ENCODE peak calls at places on chromosomes 13 and 19, in seven cellular contexts. One of them, this sample, is unnamed.

GRCh38 chr13:96940961-96941360 is 53.3 kb downstream of the OXGR1 start:
- DNase-seq in stimulated activated CD8-positive, alpha-beta memory T cell treated with anti-CD3 and anti-CD28 coated beads, Interleukin-15, amount 100 ng/mL, for 1 hour: no peak
- DNase-seq in Right ventricle myocardium superior: no peak
- DNase-seq in progenitor cell of endocrine pancreas: no peak
- DNase-seq in NCI-H1417: no peak
- DNase-seq in tibial nerve: no peak
- DNase-seq in activated T-cell treated with anti-CD3 and anti-CD28 coated beads for 4 hours: no peak
- DNase-seq in this sample: peak

GRCh38 chr13:85654227-85654626 is 145.0 kb downstream of the SLITRK6 start:
- DNase-seq in stimulated activated CD8-positive, alpha-beta memory T cell treated with anti-CD3 and anti-CD28 coated beads, Interleukin-15, amount 100 ng/mL, for 1 hour: no peak
- DNase-seq in tibial nerve: no peak
- DNase-seq in Right ventricle myocardium superior: no peak
- DNase-seq in activated T-cell treated with anti-CD3 and anti-CD28 coated beads for 4 hours: no peak
- DNase-seq in NCI-H1417: no peak
- DNase-seq in progenitor cell of endocrine pancreas: no peak
- DNase-seq in this sample: no peak

GRCh38 chr19:58037927-58038687 is 4.3 kb downstream of the ZSCAN1 start:
- DNase-seq in activated T-cell treated with anti-CD3 and anti-CD28 coated beads for 4 hours: no peak
- DNase-seq in Right ventricle myocardium superior: no peak
- DNase-seq in tibial nerve: no peak
- DNase-seq in progenitor cell of endocrine pancreas: no peak
- DNase-seq in stimulated activated CD8-positive, alpha-beta memory T cell treated with anti-CD3 and anti-CD28 coated beads, Interleukin-15, amount 100 ng/mL, for 1 hour: no peak
- DNase-seq in NCI-H1417: no peak
- DNase-seq in this sample: no peak

GRCh38 chr13:93169980-93170379 is 56.6 kb upstream of the GPC6 start:
- DNase-seq in NCI-H1417: no peak
- DNase-seq in progenitor cell of endocrine pancreas: no peak
- DNase-seq in Right ventricle myocardium superior: no peak
- DNase-seq in activated T-cell treated with anti-CD3 and anti-CD28 coated beads for 4 hours: no peak
- DNase-seq in tibial nerve: no peak
- DNase-seq in stimulated activated CD8-positive, alpha-beta memory T cell treated with anti-CD3 and anti-CD28 coated beads, Interleukin-15, amount 100 ng/mL, for 1 hour: no peak
- DNase-seq in this sample: peak

GRCh38 chr13:52449323-52450011 is 967 bp downstream of the VPS36 start:
- DNase-seq in NCI-H1417: no peak
- DNase-seq in activated T-cell treated with anti-CD3 and anti-CD28 coated beads for 4 hours: no peak
- DNase-seq in stimulated activated CD8-positive, alpha-beta memory T cell treated with anti-CD3 and anti-CD28 coated beads, Interleukin-15, amount 100 ng/mL, for 1 hour: no peak
- DNase-seq in tibial nerve: no peak
- DNase-seq in Right ventricle myocardium superior: no peak
- DNase-seq in progenitor cell of endocrine pancreas: no peak
- DNase-seq in this sample: no peak

GRCh38 chr19:19372656-19373416 is 32.6 kb upstream of the GATAD2A start:
- DNase-seq in progenitor cell of endocrine pancreas: no peak
- DNase-seq in activated T-cell treated with anti-CD3 and anti-CD28 coated beads for 4 hours: no peak
- DNase-seq in Right ventricle myocardium superior: peak
- DNase-seq in tibial nerve: peak
- DNase-seq in stimulated activated CD8-positive, alpha-beta memory T cell treated with anti-CD3 and anti-CD28 coated beads, Interleukin-15, amount 100 ng/mL, for 1 hour: no peak
- DNase-seq in NCI-H1417: no peak
- DNase-seq in this sample: peak

GRCh38 chr19:11381535-11382369 is 2.4 kb downstream of the EPOR start:
- DNase-seq in tibial nerve: peak
- DNase-seq in activated T-cell treated with anti-CD3 and anti-CD28 coated beads for 4 hours: peak
- DNase-seq in progenitor cell of endocrine pancreas: peak
- DNase-seq in stimulated activated CD8-positive, alpha-beta memory T cell treated with anti-CD3 and anti-CD28 coated beads, Interleukin-15, amount 100 ng/mL, for 1 hour: peak
- DNase-seq in NCI-H1417: peak
- DNase-seq in Right ventricle myocardium superior: peak
- DNase-seq in this sample: peak

GRCh38 chr13:30576528-30576927 is 41.2 kb upstream of the USPL1 start:
- DNase-seq in Right ventricle myocardium superior: peak
- DNase-seq in activated T-cell treated with anti-CD3 and anti-CD28 coated beads for 4 hours: peak
- DNase-seq in tibial nerve: peak
- DNase-seq in progenitor cell of endocrine pancreas: no peak
- DNase-seq in NCI-H1417: no peak
- DNase-seq in stimulated activated CD8-positive, alpha-beta memory T cell treated with anti-CD3 and anti-CD28 coated beads, Interleukin-15, amount 100 ng/mL, for 1 hour: peak
- DNase-seq in this sample: peak

GRCh38 chr19:2376784-2377519 is 16.9 kb downstream of the TMPRSS9 start:
- DNase-seq in NCI-H1417: peak
- DNase-seq in Right ventricle myocardium superior: no peak
- DNase-seq in activated T-cell treated with anti-CD3 and anti-CD28 coated beads for 4 hours: no peak
- DNase-seq in tibial nerve: no peak
- DNase-seq in progenitor cell of endocrine pancreas: no peak
- DNase-seq in stimulated activated CD8-positive, alpha-beta memory T cell treated with anti-CD3 and anti-CD28 coated beads, Interleukin-15, amount 100 ng/mL, for 1 hour: no peak
- DNase-seq in this sample: no peak

GRCh38 chr13:113558461-113558860 is 26.1 kb upstream of the TFDP1 start:
- DNase-seq in progenitor cell of endocrine pancreas: no peak
- DNase-seq in Right ventricle myocardium superior: no peak
- DNase-seq in stimulated activated CD8-positive, alpha-beta memory T cell treated with anti-CD3 and anti-CD28 coated beads, Interleukin-15, amount 100 ng/mL, for 1 hour: no peak
- DNase-seq in activated T-cell treated with anti-CD3 and anti-CD28 coated beads for 4 hours: no peak
- DNase-seq in NCI-H1417: no peak
- DNase-seq in tibial nerve: no peak
- DNase-seq in this sample: no peak

GRCh38 chr13:21316376-21316775 is 139.9 kb downstream of the MRPL57 start:
- DNase-seq in Right ventricle myocardium superior: no peak
- DNase-seq in tibial nerve: no peak
- DNase-seq in NCI-H1417: no peak
- DNase-seq in progenitor cell of endocrine pancreas: no peak
- DNase-seq in activated T-cell treated with anti-CD3 and anti-CD28 coated beads for 4 hours: no peak
- DNase-seq in stimulated activated CD8-positive, alpha-beta memory T cell treated with anti-CD3 and anti-CD28 coated beads, Interleukin-15, amount 100 ng/mL, for 1 hour: no peak
- DNase-seq in this sample: no peak

GRCh38 chr19:29663861-29664752 is 1.2 kb upstream of the PLEKHF1 start:
- DNase-seq in Right ventricle myocardium superior: no peak
- DNase-seq in NCI-H1417: no peak
- DNase-seq in progenitor cell of endocrine pancreas: no peak
- DNase-seq in activated T-cell treated with anti-CD3 and anti-CD28 coated beads for 4 hours: no peak
- DNase-seq in tibial nerve: no peak
- DNase-seq in stimulated activated CD8-positive, alpha-beta memory T cell treated with anti-CD3 and anti-CD28 coated beads, Interleukin-15, amount 100 ng/mL, for 1 hour: no peak
- DNase-seq in this sample: peak

GRCh38 chr13:75264611-75265010 is 217.4 kb downstream of the TBC1D4 start:
- DNase-seq in Right ventricle myocardium superior: no peak
- DNase-seq in progenitor cell of endocrine pancreas: no peak
- DNase-seq in stimulated activated CD8-positive, alpha-beta memory T cell treated with anti-CD3 and anti-CD28 coated beads, Interleukin-15, amount 100 ng/mL, for 1 hour: no peak
- DNase-seq in NCI-H1417: no peak
- DNase-seq in activated T-cell treated with anti-CD3 and anti-CD28 coated beads for 4 hours: no peak
- DNase-seq in tibial nerve: no peak
- DNase-seq in this sample: no peak

GRCh38 chr13:44747179-44747578 is 171.0 kb upstream of the TSC22D1 start:
- DNase-seq in stimulated activated CD8-positive, alpha-beta memory T cell treated with anti-CD3 and anti-CD28 coated beads, Interleukin-15, amount 100 ng/mL, for 1 hour: no peak
- DNase-seq in Right ventricle myocardium superior: peak
- DNase-seq in progenitor cell of endocrine pancreas: no peak
- DNase-seq in tibial nerve: no peak
- DNase-seq in activated T-cell treated with anti-CD3 and anti-CD28 coated beads for 4 hours: no peak
- DNase-seq in NCI-H1417: no peak
- DNase-seq in this sample: no peak

GRCh38 chr13:36919833-36920611 is at the start of gene SMAD9:
- DNase-seq in stimulated activated CD8-positive, alpha-beta memory T cell treated with anti-CD3 and anti-CD28 coated beads, Interleukin-15, amount 100 ng/mL, for 1 hour: no peak
- DNase-seq in NCI-H1417: peak
- DNase-seq in progenitor cell of endocrine pancreas: peak
- DNase-seq in activated T-cell treated with anti-CD3 and anti-CD28 coated beads for 4 hours: no peak
- DNase-seq in Right ventricle myocardium superior: peak
- DNase-seq in tibial nerve: peak
- DNase-seq in this sample: peak

GRCh38 chr13:31310781-31311180 is 111.0 kb downstream of the B3GLCT start:
- DNase-seq in NCI-H1417: no peak
- DNase-seq in activated T-cell treated with anti-CD3 and anti-CD28 coated beads for 4 hours: no peak
- DNase-seq in tibial nerve: no peak
- DNase-seq in progenitor cell of endocrine pancreas: no peak
- DNase-seq in stimulated activated CD8-positive, alpha-beta memory T cell treated with anti-CD3 and anti-CD28 coated beads, Interleukin-15, amount 100 ng/mL, for 1 hour: no peak
- DNase-seq in Right ventricle myocardium superior: peak
- DNase-seq in this sample: peak

GRCh38 chr19:51514866-51515481 is 13.4 kb upstream of the SIGLEC12 start:
- DNase-seq in activated T-cell treated with anti-CD3 and anti-CD28 coated beads for 4 hours: peak
- DNase-seq in tibial nerve: no peak
- DNase-seq in Right ventricle myocardium superior: no peak
- DNase-seq in stimulated activated CD8-positive, alpha-beta memory T cell treated with anti-CD3 and anti-CD28 coated beads, Interleukin-15, amount 100 ng/mL, for 1 hour: no peak
- DNase-seq in progenitor cell of endocrine pancreas: no peak
- DNase-seq in NCI-H1417: peak
- DNase-seq in this sample: peak

GRCh38 chr19:1852294-1852646 is 4.0 kb upstream of the REXO1 start:
- DNase-seq in tibial nerve: no peak
- DNase-seq in Right ventricle myocardium superior: no peak
- DNase-seq in stimulated activated CD8-positive, alpha-beta memory T cell treated with anti-CD3 and anti-CD28 coated beads, Interleukin-15, amount 100 ng/mL, for 1 hour: no peak
- DNase-seq in activated T-cell treated with anti-CD3 and anti-CD28 coated beads for 4 hours: no peak
- DNase-seq in progenitor cell of endocrine pancreas: no peak
- DNase-seq in NCI-H1417: no peak
- DNase-seq in this sample: no peak

GRCh38 chr13:113546571-113547247 is 37.8 kb upstream of the TFDP1 start:
- DNase-seq in Right ventricle myocardium superior: peak
- DNase-seq in NCI-H1417: no peak
- DNase-seq in stimulated activated CD8-positive, alpha-beta memory T cell treated with anti-CD3 and anti-CD28 coated beads, Interleukin-15, amount 100 ng/mL, for 1 hour: no peak
- DNase-seq in tibial nerve: peak
- DNase-seq in activated T-cell treated with anti-CD3 and anti-CD28 coated beads for 4 hours: no peak
- DNase-seq in progenitor cell of endocrine pancreas: no peak
- DNase-seq in this sample: no peak

GRCh38 chr19:51084505-51084904 is 1.8 kb upstream of the KLK14 start:
- DNase-seq in progenitor cell of endocrine pancreas: no peak
- DNase-seq in NCI-H1417: no peak
- DNase-seq in tibial nerve: no peak
- DNase-seq in Right ventricle myocardium superior: no peak
- DNase-seq in activated T-cell treated with anti-CD3 and anti-CD28 coated beads for 4 hours: no peak
- DNase-seq in stimulated activated CD8-positive, alpha-beta memory T cell treated with anti-CD3 and anti-CD28 coated beads, Interleukin-15, amount 100 ng/mL, for 1 hour: no peak
- DNase-seq in this sample: no peak

This sample was measured in MCF 10A.